ENCODE peak calls at places on chromosomes 3 and 15, in four cellular contexts. W, Q, G and Y are unnamed samples.

GRCh38 chr3:117303446-117303845 is 593.9 kb downstream of the TUSC7 start:
- DNase-seq in W (no peak), Q (no peak), G (no peak), Y (no peak)

GRCh38 chr3:48215019-48215418 is 8.3 kb upstream of the CAMP start:
- DNase-seq in W (no peak), Q (no peak), G (peak; percentile 40), Y (no peak)

GRCh38 chr15:95995375-95996168 is 334.9 kb upstream of the NR2F2 start:
- DNase-seq in W (no peak), Q (no peak), G (no peak), Y (no peak)

GRCh38 chr15:25863067-25863967 is at the start of gene ATP10A:
- DNase-seq in W (no peak), Q (peak; percentile 77), G (no peak), Y (no peak)

GRCh38 chr3:99825239-99825638 is 7.6 kb downstream of the CMSS1 start:
- DNase-seq in W (no peak), Q (no peak), G (no peak), Y (no peak)

GRCh38 chr3:36461588-36461987 is 81.3 kb downstream of the STAC start:
- DNase-seq in W (no peak), Q (no peak), G (no peak), Y (no peak)

GRCh38 chr3:9147215-9147895 is 102.1 kb downstream of the SRGAP3 start:
- DNase-seq in W (no peak), Q (no peak), G (no peak), Y (no peak)

GRCh38 chr3:138381413-138381901 is 33.1 kb downstream of the MRAS start:
- DNase-seq in W (no peak), Q (no peak), G (no peak), Y (no peak)

GRCh38 chr15:71612869-71613268 is 197.5 kb upstream of the NR2E3 start:
- DNase-seq in W (no peak), Q (no peak), G (no peak), Y (no peak)

GRCh38 chr3:174337227-174337626 is 521.9 kb upstream of the NAALADL2 start:
- DNase-seq in W (peak; percentile 83), Q (no peak), G (no peak), Y (no peak)

GRCh38 chr3:178966299-178967183 is 105.1 kb downstream of the ZMAT3 start:
- DNase-seq in W (no peak), Q (no peak), G (no peak), Y (peak; percentile 35)
- TF ChIP-seq CTCF in W (peak; percentile 2), Q (peak; percentile 78), G (no peak), Y (peak; percentile 55)

DNA sequence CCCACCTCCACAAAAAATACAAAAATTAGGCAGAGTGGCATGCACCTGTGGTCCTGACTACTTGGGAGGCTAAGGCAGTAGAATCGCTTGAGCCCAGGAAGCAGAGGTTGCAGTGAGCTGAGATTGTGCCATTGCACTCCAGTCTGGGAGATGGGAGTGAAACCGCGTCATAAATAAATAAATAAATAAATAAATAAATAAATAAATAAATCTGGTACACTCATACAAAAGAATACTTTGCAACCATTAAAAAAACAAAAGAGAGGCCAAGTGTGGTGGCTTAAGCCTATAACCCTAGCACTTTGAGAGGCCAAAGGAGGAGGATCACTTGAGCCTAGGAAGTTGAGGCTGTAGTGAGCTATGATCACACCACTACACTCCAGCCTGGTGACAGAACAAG is 28.0 kb downstream of the MESP1 start:
- DNase-seq in W (no peak), Q (no peak), G (no peak), Y (no peak)
- H3K4me3 ChIP-seq in W (no peak overlapping the region), Q (no peak overlapping the region), G (no peak overlapping the region), Y (no peak overlapping the region)

GRCh38 chr3:58661836-58662235 is 4.7 kb downstream of the FAM3D start:
- DNase-seq in W (no peak), Q (no peak), G (no peak), Y (no peak)
- TF ChIP-seq CTCF in W (no peak), Q (no peak), G (no peak), Y (no peak)

DNA sequence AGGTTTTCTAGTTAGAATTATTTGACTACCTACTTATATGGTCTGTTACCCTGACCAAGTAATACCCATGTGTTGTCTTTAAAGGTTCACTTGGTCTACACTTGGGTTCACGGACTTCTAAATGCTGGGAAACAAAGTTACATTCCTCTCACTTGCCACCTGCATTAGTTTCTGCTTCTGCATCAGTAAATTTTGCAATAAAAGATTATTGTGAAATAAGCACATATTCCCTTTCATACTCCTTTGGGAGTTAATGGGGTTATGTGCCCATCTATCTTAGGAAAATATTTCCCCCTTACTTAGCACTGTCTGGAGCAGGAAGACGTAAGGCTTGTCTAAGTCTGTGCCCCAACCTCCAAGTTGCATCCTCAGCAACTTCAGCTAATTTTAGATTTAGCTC is 160.7 kb downstream of the FRMD5 start:
- DNase-seq in W (no peak), Q (no peak), G (no peak), Y (no peak)
- H3K4me3 ChIP-seq in W (no peak overlapping the region), Q (no peak overlapping the region), G (no peak overlapping the region), Y (no peak overlapping the region)

GRCh38 chr15:85116066-85116465 is 134.4 kb downstream of the PDE8A start:
- DNase-seq in W (no peak), Q (no peak), G (no peak), Y (no peak)

GRCh38 chr15:85116925-85117646 is 135.4 kb downstream of the PDE8A start:
- DNase-seq in W (no peak), Q (no peak), G (no peak), Y (no peak)

GRCh38 chr15:85116494-85116893 is 134.8 kb downstream of the PDE8A start:
- DNase-seq in W (no peak), Q (no peak), G (no peak), Y (no peak)

GRCh38 chr15:85118581-85118980 is 136.9 kb downstream of the PDE8A start:
- DNase-seq in W (no peak), Q (no peak), G (no peak), Y (no peak)

GRCh38 chr15:85118173-85118572 is 136.5 kb downstream of the PDE8A start:
- DNase-seq in W (no peak), Q (no peak), G (no peak), Y (no peak)
- TF ChIP-seq CTCF in W (no peak), Q (no peak), G (no peak), Y (no peak)

GRCh38 chr15:52113246-52113645 is 671 bp upstream of the BCL2L10 start:
- DNase-seq in W (no peak), Q (peak; percentile 27), G (no peak), Y (no peak)

GRCh38 chr15:52113708-52114107 is 1.1 kb upstream of the BCL2L10 start:
- DNase-seq in W (no peak), Q (peak; percentile 39), G (no peak), Y (no peak)

GRCh38 chr15:52114256-52114655 is 1.7 kb upstream of the BCL2L10 start:
- DNase-seq in W (no peak), Q (peak; percentile 5), G (no peak), Y (no peak)

GRCh38 chr15:52111517-52112202 is 915 bp downstream of the BCL2L10 start:
- DNase-seq in W (no peak), Q (peak; percentile 59), G (no peak), Y (no peak)

DNA sequence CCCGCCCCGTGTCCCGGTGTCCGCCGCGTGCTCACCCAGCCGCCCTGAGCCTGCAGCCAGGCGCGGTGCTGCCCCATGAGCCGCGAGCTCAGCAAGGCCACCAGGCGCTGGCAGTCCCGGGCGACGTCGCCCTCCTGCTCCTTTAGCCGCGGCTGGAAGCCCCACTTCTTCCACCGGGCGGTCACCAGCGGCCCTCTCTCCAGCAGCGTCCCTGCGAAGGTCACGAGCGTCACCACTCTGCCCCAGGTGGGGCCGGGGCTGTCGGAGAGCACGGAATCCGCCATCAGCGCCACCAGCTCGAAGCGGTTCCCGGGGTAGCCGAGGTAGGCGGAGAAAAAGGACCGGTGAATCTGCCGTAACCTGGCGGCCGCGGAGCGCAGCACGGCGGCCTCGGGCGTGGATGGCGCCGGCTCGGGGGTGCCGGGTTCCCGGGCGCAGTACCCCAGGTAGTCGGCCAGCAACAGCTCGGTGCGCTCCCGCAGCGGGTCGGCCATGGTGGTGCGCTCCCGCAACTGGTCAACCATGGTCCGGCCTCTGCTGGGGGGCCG is 298 bp downstream of the BCL2L10 start:
- DNase-seq in W (no peak), Q (peak; percentile 72), G (peak; percentile 52), Y (no peak)
- H3K4me3 ChIP-seq in W (no peak overlapping the region), Q (no peak overlapping the region), G (peak overlapping the region; percentile 44), Y (no peak overlapping the region)